ENCODE peak calls at places on chromosomes 16 and 17, in six cellular contexts. B, H, M, C, D and K are unnamed samples.

GRCh38 chr16:2826591-2827480 is 3.3 kb upstream of the ZG16B start:
- DNase-seq in B (no peak), H (no peak), M (no peak), C (no peak), D (no peak), K (no peak)

GRCh38 chr17:58338907-58339774 is 10.5 kb upstream of the TSPOAP1 start:
- DNase-seq in B (peak), H (no peak), M (peak), C (peak), D (no peak), K (no peak)

GRCh38 chr17:12627177-12627629 is 38.5 kb upstream of the MYOCD start:
- DNase-seq in B (no peak), H (no peak), M (peak), C (no peak), D (no peak), K (peak)

GRCh38 chr16:31143036-31143888 is 6.6 kb downstream of the PRSS36 start:
- DNase-seq in B (no peak), H (no peak), M (no peak), C (no peak), D (no peak), K (no peak)

GRCh38 chr16:81866820-81867440 is 87.8 kb downstream of the PLCG2 start:
- DNase-seq in B (no peak), H (peak), M (no peak), C (no peak), D (no peak), K (no peak)

GRCh38 chr16:265711-266110 is 10.0 kb downstream of the RGS11 start:
- DNase-seq in B (peak), H (no peak), M (no peak), C (no peak), D (no peak), K (no peak)

GRCh38 chr17:57016764-57017116 is 38.8 kb downstream of the SCPEP1 start:
- DNase-seq in B (no peak), H (no peak), M (no peak), C (no peak), D (no peak), K (no peak)

GRCh38 chr17:61571624-61572023 is 19.4 kb downstream of the NACA2 start:
- DNase-seq in B (no peak), H (no peak), M (no peak), C (no peak), D (no peak), K (no peak)

GRCh38 chr16:25135239-25135878 is 23.8 kb downstream of the LCMT1 start:
- DNase-seq in B (no peak), H (no peak), M (peak), C (no peak), D (no peak), K (peak)